ENCODE peak calls at places on chromosomes 11 and 22, in five cellular contexts. M is A549, U is Calu3, Y is neural crest cell, X is prostate gland. V is an unnamed sample.

GRCh38 chr11:132987936-132988335 is 544.4 kb downstream of the OPCML start:
- DNase-seq in U (no peak), M (no peak), X (no peak), Y (no peak), V (no peak)

GRCh38 chr11:123064268-123064657 is 2.3 kb upstream of the HSPA8 start:
- DNase-seq in M (no peak), X (no peak), U (no peak), Y (no peak), V (no peak)

GRCh38 chr11:46489668-46490560 is 98.3 kb upstream of the CHRM4 start:
- DNase-seq in Y (peak; percentile 17), X (no peak), U (peak; percentile 48), M (peak; percentile 56), V (peak; percentile 61)

GRCh38 chr22:28009272-28009827 is 90.3 kb upstream of the PITPNB start:
- DNase-seq in U (peak; percentile 87), Y (peak; percentile 79), M (peak; percentile 74), X (peak; percentile 70), V (peak; percentile 74)

GRCh38 chr11:131579932-131580387 is 209.5 kb downstream of the NTM start:
- DNase-seq in X (no peak), U (no peak), M (peak; percentile 4), Y (peak; percentile 47), V (peak; percentile 21)

GRCh38 chr11:13117344-13117743 is 108.2 kb downstream of the RASSF10 start:
- DNase-seq in M (no peak), Y (no peak), U (no peak), X (no peak), V (no peak)

GRCh38 chr11:14443642-14444041 is 56.0 kb downstream of the COPB1 start:
- DNase-seq in M (no peak), X (no peak), Y (no peak), U (peak; percentile 59), V (peak; percentile 60)

GRCh38 chr11:79412761-79413160 is 28.1 kb downstream of the TENM4 start:
- DNase-seq in M (no peak), U (no peak), X (no peak), Y (no peak), V (peak; percentile 34)

GRCh38 chr11:113242767-113243397 is 71.5 kb upstream of the TTC12 start:
- DNase-seq in M (no peak), U (no peak), X (no peak), Y (no peak), V (peak; percentile 59)

GRCh38 chr22:29311468-29312217 is 3.9 kb downstream of the RASL10A start:
- DNase-seq in U (no peak), Y (no peak), X (no peak), M (no peak), V (no peak)

GRCh38 chr11:31805629-31806185 is 5.4 kb downstream of the PAX6 start:
- DNase-seq in X (no peak), U (no peak), Y (no peak), M (no peak), V (no peak)

GRCh38 chr11:20011294-20011951 is 148.9 kb downstream of the DBX1 start:
- DNase-seq in M (no peak), X (no peak), U (peak; percentile 37), Y (no peak), V (peak; percentile 44)

GRCh38 chr11:108565653-108566052 is 27.9 kb downstream of the EXPH5 start:
- DNase-seq in X (peak; percentile 35), Y (no peak), M (no peak), U (no peak), V (no peak)

GRCh38 chr22:23128269-23129108 is 13.3 kb downstream of the RSPH14 start:
- DNase-seq in X (peak; percentile 63), Y (peak; percentile 84), M (peak; percentile 58), U (peak; percentile 89), V (peak; percentile 74)

GRCh38 chr11:130677486-130678153 is 229.2 kb downstream of the ADAMTS15 start:
- DNase-seq in Y (no peak), M (no peak), U (peak; percentile 31), X (no peak), V (no peak)

GRCh38 chr11:61446211-61446651 is 16.3 kb downstream of the SDHAF2 start:
- DNase-seq in Y (peak; percentile 93), M (peak; percentile 90), X (peak; percentile 82), U (peak; percentile 88), V (peak; percentile 96)

GRCh38 chr11:95245038-95245437 is 14.0 kb upstream of the SESN3 start:
- DNase-seq in M (no peak), X (no peak), Y (no peak), U (no peak), V (peak; percentile 72)

GRCh38 chr11:112656772-112657428 is 304.3 kb upstream of the NCAM1 start:
- DNase-seq in X (no peak), Y (no peak), U (no peak), M (no peak), V (peak; percentile 88)

GRCh38 chr22:38402204-38402603 is 52.8 kb downstream of the KCNJ4 start:
- DNase-seq in X (no peak), Y (no peak), U (no peak), M (no peak), V (no peak)

GRCh38 chr22:36233796-36234195 is 5.5 kb downstream of the APOL2 start:
- DNase-seq in Y (no peak), U (no peak), M (no peak), X (no peak), V (no peak)

GRCh38 chr11:122177238-122177637 is 61.2 kb upstream of the BLID start:
- DNase-seq in U (no peak), X (no peak), Y (no peak), M (no peak), V (no peak)

GRCh38 chr11:75873417-75874148 is 58.6 kb downstream of the UVRAG start:
- DNase-seq in X (no peak), U (no peak), M (no peak), Y (no peak), V (no peak)

GRCh38 chr22:30910358-30910757 is 58.2 kb downstream of the MORC2 start:
- DNase-seq in U (no peak), M (no peak), X (no peak), Y (no peak), V (no peak)

GRCh38 chr22:37242395-37242918 is 1.6 kb downstream of the RAC2 start:
- DNase-seq in U (no peak), Y (no peak), M (no peak), X (no peak), V (no peak)

GRCh38 chr11:71140206-71140919 is 112.0 kb downstream of the SHANK2 start:
- DNase-seq in M (no peak), X (no peak), U (no peak), Y (no peak), V (no peak)

GRCh38 chr11:75555079-75555811 is 6.8 kb upstream of the SERPINH1 start:
- DNase-seq in Y (no peak), X (no peak), M (no peak), U (no peak), V (no peak)

GRCh38 chr11:69205929-69206612 is 50.3 kb downstream of the SMIM38 start:
- DNase-seq in X (no peak), Y (no peak), M (no peak), U (no peak), V (no peak)

GRCh38 chr11:28343304-28344233 is 235.4 kb downstream of the METTL15 start:
- DNase-seq in M (peak; percentile 24), Y (no peak), X (no peak), U (peak; percentile 19), V (peak; percentile 86)

GRCh38 chr11:875769-876301 is 33.2 kb downstream of the TSPAN4 start:
- DNase-seq in U (no peak), M (no peak), Y (no peak), X (no peak), V (no peak)

GRCh38 chr22:45680932-45681700 is 9.5 kb downstream of the ATXN10 start:
- DNase-seq in M (no peak), Y (no peak), U (no peak), X (no peak), V (peak; percentile 79)

GRCh38 chr22:29136715-29137700 is 64.2 kb downstream of the KREMEN1 start:
- DNase-seq in X (no peak), U (no peak), Y (no peak), M (no peak), V (no peak)

GRCh38 chr11:1938343-1939005 is 8.7 kb upstream of the MRPL23 start:
- DNase-seq in X (no peak), U (no peak), Y (no peak), M (no peak), V (no peak)

GRCh38 chr11:67648140-67648795 is 2.3 kb downstream of the ACY3 start:
- DNase-seq in U (no peak), X (no peak), Y (no peak), M (peak; percentile 59), V (no peak)

GRCh38 chr11:123174196-123175183 is 20.6 kb downstream of the CLMP start:
- DNase-seq in M (no peak), U (no peak), Y (no peak), X (no peak), V (peak; percentile 99)

GRCh38 chr11:2681408-2682145 is 18.2 kb downstream of the KCNQ1OT1 start:
- DNase-seq in X (no peak), M (no peak), Y (no peak), U (no peak), V (no peak)

GRCh38 chr22:40504285-40505249 is 132.0 kb downstream of the MRTFA start:
- DNase-seq in U (no peak), X (no peak), Y (no peak), M (no peak), V (no peak)

GRCh38 chr22:40502919-40503318 is 132.5 kb downstream of the SGSM3 start:
- DNase-seq in M (no peak), X (no peak), Y (no peak), U (no peak), V (no peak)

GRCh38 chr22:40509401-40510134 is 127.0 kb downstream of the MRTFA start:
- DNase-seq in U (peak; percentile 61), M (no peak), X (no peak), Y (no peak), V (peak; percentile 98)

GRCh38 chr22:40507491-40507890 is 129.0 kb downstream of the MRTFA start:
- DNase-seq in U (no peak), X (no peak), M (no peak), Y (no peak), V (no peak)

DNA sequence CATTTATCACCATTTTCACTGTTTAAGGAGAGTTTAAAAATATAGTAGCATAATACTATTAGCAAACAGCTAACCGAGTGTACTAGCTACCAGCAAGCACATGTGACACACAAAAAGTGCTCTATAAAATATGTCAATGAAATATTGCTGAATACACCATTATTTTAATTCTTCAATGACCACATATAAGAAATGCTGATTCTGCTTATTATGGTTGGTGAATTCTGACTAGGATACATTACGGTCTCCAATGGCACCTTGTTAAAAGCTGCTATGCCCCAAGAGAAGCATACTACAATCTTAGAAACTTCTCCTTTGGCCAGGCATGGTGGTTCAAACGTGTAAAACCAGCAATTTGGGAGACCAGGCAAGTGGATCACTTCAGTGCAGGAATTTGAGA is 129.8 kb downstream of the MRTFA start:
- DNase-seq in Y (no peak), M (no peak), U (no peak), X (no peak), V (no peak)
- TF ChIP-seq CTCF in Y (no peak), M (no peak), U (no peak), X (no peak), V (no peak)

GRCh38 chr11:37657645-37658044 is 1059.6 kb upstream of the RAG2 start:
- DNase-seq in X (no peak), U (no peak), M (no peak), Y (no peak), V (peak; percentile 2)
- TF ChIP-seq CTCF in X (no peak), U (no peak), M (no peak), Y (peak; percentile 57), V (peak; percentile 28)

GRCh38 chr11:126990716-126991480 is 9.7 kb downstream of the KIRREL3 start:
- DNase-seq in M (no peak), U (no peak), X (no peak), Y (no peak), V (no peak)
- TF ChIP-seq CTCF in M (no peak), U (no peak), X (no peak), Y (peak; percentile 39), V (no peak)

GRCh38 chr22:20027966-20028854 is 7.3 kb downstream of the TANGO2 start:
- DNase-seq in U (peak; percentile 30), Y (no peak), M (no peak), X (no peak), V (peak; percentile 28)
- TF ChIP-seq CTCF in U (peak; percentile 25), Y (peak; percentile 48), M (peak; percentile 17), X (peak; percentile 15), V (peak; percentile 41)